ENCODE peak calls at places on chromosome 2, in six cellular contexts. N is activated CD8-positive, alpha-beta memory T cell treated with anti-CD3 and anti-CD28 coated beads for 4 hours; W is aorta; Y is GM03348; I is H7; G is B cell. Z is an unnamed sample.

GRCh38 chr2:109260886-109261700 is 132.1 kb downstream of the SH3RF3 start:
- DNase-seq in G (no peak), N (no peak), I (peak; percentile 75), W (no peak), Y (peak; percentile 39), Z (no peak)

GRCh38 chr2:19754907-19755306 is 146.9 kb downstream of the TTC32 start:
- DNase-seq in Y (no peak), G (no peak), N (no peak), I (no peak), W (no peak), Z (no peak)

GRCh38 chr2:29532451-29532850 is 388.9 kb downstream of the ALK start:
- DNase-seq in G (no peak), N (no peak), W (no peak), Y (no peak), I (no peak), Z (no peak)

GRCh38 chr2:12278217-12278755 is 438.4 kb upstream of the TRIB2 start:
- DNase-seq in Y (no peak), W (no peak), I (no peak), G (no peak), N (no peak), Z (no peak)

GRCh38 chr2:148675708-148676107 is 31.2 kb downstream of the EPC2 start:
- DNase-seq in N (no peak), G (no peak), W (no peak), I (no peak), Y (no peak), Z (no peak)

GRCh38 chr2:73107211-73107926 is 5.4 kb downstream of the RAB11FIP5 start:
- DNase-seq in G (no peak), Y (peak; percentile 72), W (peak; percentile 71), I (no peak), N (no peak), Z (no peak)

GRCh38 chr2:241309684-241310117 is 5.8 kb downstream of the HDLBP start:
- DNase-seq in I (no peak), W (no peak), N (peak; percentile 40), Y (peak; percentile 42), G (peak; percentile 67), Z (no peak)

GRCh38 chr2:177264209-177264538 is 353 bp downstream of the NFE2L2 start:
- DNase-seq in G (no peak), Y (peak; percentile 69), W (no peak), N (no peak), I (no peak), Z (no peak)

GRCh38 chr2:29747786-29748470 is 173.5 kb downstream of the ALK start:
- DNase-seq in Y (peak; percentile 63), I (no peak), W (no peak), N (no peak), G (no peak), Z (no peak)

GRCh38 chr2:96320326-96321229 is 4.5 kb upstream of the ITPRIPL1 start:
- DNase-seq in N (no peak), I (peak; percentile 41), W (no peak), G (no peak), Y (no peak), Z (no peak)

GRCh38 chr2:190277234-190278112 is 42.2 kb downstream of the HIBCH start:
- DNase-seq in G (peak; percentile 26), I (no peak), N (no peak), W (no peak), Y (peak; percentile 24), Z (no peak)

GRCh38 chr2:177604291-177605065 is 211.9 kb downstream of the AGPS start:
- DNase-seq in N (no peak), I (peak; percentile 60), W (no peak), Y (peak; percentile 68), G (peak; percentile 16), Z (peak; percentile 17)

GRCh38 chr2:240444464-240444863 is 9.0 kb downstream of the GPC1 start:
- DNase-seq in Y (no peak), N (no peak), I (no peak), W (no peak), G (no peak), Z (no peak)

Z was measured in osteocyte.